ENCODE peak calls at places on chromosomes 5 and 9, in six cellular contexts. One of them, this sample, is unnamed.

GRCh38 chr5:142221091-142221860 is 103.5 kb downstream of the SPRY4 start:
- DNase-seq in neural crest cell: no peak
- DNase-seq in GM23338: no peak
- DNase-seq in endothelial cell: no peak
- DNase-seq in chondrocyte: no peak
- DNase-seq in astrocyte of the spinal cord: no peak
- DNase-seq in this sample: no peak

GRCh38 chr9:99312736-99313135 is 90.7 kb downstream of the SEC61B start:
- DNase-seq in neural crest cell: no peak
- DNase-seq in GM23338: no peak
- DNase-seq in endothelial cell: no peak
- DNase-seq in chondrocyte: no peak
- DNase-seq in astrocyte of the spinal cord: no peak
- DNase-seq in this sample: no peak

GRCh38 chr5:100496296-100496695 is 38.9 kb upstream of the FAM174A start:
- DNase-seq in neural crest cell: no peak
- DNase-seq in GM23338: no peak
- DNase-seq in endothelial cell: no peak
- DNase-seq in chondrocyte: no peak
- DNase-seq in astrocyte of the spinal cord: peak
- DNase-seq in this sample: no peak

GRCh38 chr5:44646016-44646415 is 162.7 kb upstream of the MRPS30 start:
- DNase-seq in neural crest cell: no peak
- DNase-seq in GM23338: no peak
- DNase-seq in endothelial cell: no peak
- DNase-seq in chondrocyte: no peak
- DNase-seq in astrocyte of the spinal cord: no peak
- DNase-seq in this sample: no peak

GRCh38 chr5:139952464-139953070 is 90.5 kb downstream of the NRG2 start:
- DNase-seq in neural crest cell: no peak
- DNase-seq in GM23338: no peak
- DNase-seq in endothelial cell: no peak
- DNase-seq in chondrocyte: no peak
- DNase-seq in astrocyte of the spinal cord: no peak
- DNase-seq in this sample: no peak

GRCh38 chr5:61301820-61302563 is 30.1 kb upstream of the ZSWIM6 start:
- DNase-seq in neural crest cell: no peak
- DNase-seq in GM23338: no peak
- DNase-seq in endothelial cell: no peak
- DNase-seq in chondrocyte: no peak
- DNase-seq in astrocyte of the spinal cord: peak
- DNase-seq in this sample: peak

GRCh38 chr9:121698627-121699270 is 47.3 kb downstream of the DAB2IP start:
- DNase-seq in neural crest cell: peak
- DNase-seq in GM23338: peak
- DNase-seq in endothelial cell: peak
- DNase-seq in chondrocyte: no peak
- DNase-seq in astrocyte of the spinal cord: no peak
- DNase-seq in this sample: peak

GRCh38 chr5:16935271-16936149 is 578 bp downstream of the MYO10 start:
- DNase-seq in neural crest cell: peak
- DNase-seq in GM23338: peak
- DNase-seq in endothelial cell: peak
- DNase-seq in chondrocyte: no peak
- DNase-seq in astrocyte of the spinal cord: peak
- DNase-seq in this sample: peak

GRCh38 chr9:93096811-93097382 is 880 bp downstream of the CARD19 start:
- DNase-seq in neural crest cell: no peak
- DNase-seq in GM23338: no peak
- DNase-seq in endothelial cell: no peak
- DNase-seq in chondrocyte: peak
- DNase-seq in astrocyte of the spinal cord: no peak
- DNase-seq in this sample: no peak

GRCh38 chr9:36141288-36141687 is 4.8 kb downstream of the GLIPR2 start:
- DNase-seq in neural crest cell: no peak
- DNase-seq in GM23338: peak
- DNase-seq in endothelial cell: no peak
- DNase-seq in chondrocyte: peak
- DNase-seq in astrocyte of the spinal cord: no peak
- DNase-seq in this sample: peak

GRCh38 chr5:80098951-80099350 is 63.8 kb downstream of the THBS4 start:
- DNase-seq in neural crest cell: no peak
- DNase-seq in GM23338: no peak
- DNase-seq in endothelial cell: no peak
- DNase-seq in chondrocyte: no peak
- DNase-seq in astrocyte of the spinal cord: no peak
- DNase-seq in this sample: no peak

GRCh38 chr5:142924135-142924883 is 154.1 kb downstream of the ARHGAP26 start:
- DNase-seq in neural crest cell: no peak
- DNase-seq in GM23338: no peak
- DNase-seq in endothelial cell: no peak
- DNase-seq in chondrocyte: no peak
- DNase-seq in astrocyte of the spinal cord: peak
- DNase-seq in this sample: no peak

GRCh38 chr5:146647656-146648199 is 131.7 kb upstream of the GPR151 start:
- DNase-seq in neural crest cell: no peak
- DNase-seq in GM23338: no peak
- DNase-seq in endothelial cell: no peak
- DNase-seq in chondrocyte: no peak
- DNase-seq in astrocyte of the spinal cord: peak
- DNase-seq in this sample: no peak

GRCh38 chr9:27033815-27034403 is 28.4 kb upstream of the LRRC19 start:
- DNase-seq in neural crest cell: peak
- DNase-seq in GM23338: peak
- DNase-seq in endothelial cell: peak
- DNase-seq in chondrocyte: no peak
- DNase-seq in astrocyte of the spinal cord: peak
- DNase-seq in this sample: no peak

GRCh38 chr5:17065468-17065867 is 129.4 kb upstream of the MYO10 start:
- DNase-seq in neural crest cell: no peak
- DNase-seq in GM23338: no peak
- DNase-seq in endothelial cell: no peak
- DNase-seq in chondrocyte: no peak
- DNase-seq in astrocyte of the spinal cord: no peak
- DNase-seq in this sample: no peak

GRCh38 chr9:121771851-121772599 is 120.6 kb downstream of the DAB2IP start:
- DNase-seq in neural crest cell: no peak
- DNase-seq in GM23338: no peak
- DNase-seq in endothelial cell: no peak
- DNase-seq in chondrocyte: no peak
- DNase-seq in astrocyte of the spinal cord: no peak
- DNase-seq in this sample: peak

GRCh38 chr5:120405291-120405864 is 58.7 kb upstream of the PRR16 start:
- DNase-seq in neural crest cell: no peak
- DNase-seq in GM23338: no peak
- DNase-seq in endothelial cell: no peak
- DNase-seq in chondrocyte: no peak
- DNase-seq in astrocyte of the spinal cord: peak
- DNase-seq in this sample: no peak

GRCh38 chr5:9594913-9595312 is 35.2 kb downstream of the TAS2R1 start:
- DNase-seq in neural crest cell: no peak
- DNase-seq in GM23338: no peak
- DNase-seq in endothelial cell: no peak
- DNase-seq in chondrocyte: no peak
- DNase-seq in astrocyte of the spinal cord: no peak
- DNase-seq in this sample: no peak

GRCh38 chr9:126108240-126108639 is 218.4 kb upstream of the MVB12B start:
- DNase-seq in neural crest cell: peak
- DNase-seq in GM23338: peak
- DNase-seq in endothelial cell: peak
- DNase-seq in chondrocyte: peak
- DNase-seq in astrocyte of the spinal cord: no peak
- DNase-seq in this sample: no peak

GRCh38 chr5:119996128-119996527 is 366.8 kb downstream of the FAM170A start:
- DNase-seq in neural crest cell: no peak
- DNase-seq in GM23338: no peak
- DNase-seq in endothelial cell: no peak
- DNase-seq in chondrocyte: no peak
- DNase-seq in astrocyte of the spinal cord: peak
- DNase-seq in this sample: no peak

GRCh38 chr9:101307041-101307440 is 77.8 kb downstream of the BAAT start:
- DNase-seq in neural crest cell: no peak
- DNase-seq in GM23338: no peak
- DNase-seq in endothelial cell: no peak
- DNase-seq in chondrocyte: no peak
- DNase-seq in astrocyte of the spinal cord: no peak
- DNase-seq in this sample: no peak

GRCh38 chr5:79858097-79858723 is 132.9 kb downstream of the MTX3 start:
- DNase-seq in neural crest cell: peak
- DNase-seq in GM23338: peak
- DNase-seq in endothelial cell: peak
- DNase-seq in chondrocyte: no peak
- DNase-seq in astrocyte of the spinal cord: peak
- DNase-seq in this sample: no peak

GRCh38 chr5:145463634-145464033 is 371.5 kb downstream of the PRELID2 start:
- DNase-seq in neural crest cell: no peak
- DNase-seq in GM23338: no peak
- DNase-seq in endothelial cell: no peak
- DNase-seq in chondrocyte: no peak
- DNase-seq in astrocyte of the spinal cord: no peak
- DNase-seq in this sample: no peak

GRCh38 chr9:69585571-69585970 is 86.6 kb downstream of the APBA1 start:
- DNase-seq in neural crest cell: no peak
- DNase-seq in GM23338: no peak
- DNase-seq in endothelial cell: no peak
- DNase-seq in chondrocyte: no peak
- DNase-seq in astrocyte of the spinal cord: no peak
- DNase-seq in this sample: no peak

GRCh38 chr5:1412621-1413020 is 32.6 kb downstream of the SLC6A3 start:
- DNase-seq in neural crest cell: no peak
- DNase-seq in GM23338: peak
- DNase-seq in endothelial cell: no peak
- DNase-seq in chondrocyte: peak
- DNase-seq in astrocyte of the spinal cord: no peak
- DNase-seq in this sample: peak

GRCh38 chr9:134502261-134503211 is 139.1 kb upstream of the COL5A1 start:
- DNase-seq in neural crest cell: no peak
- DNase-seq in GM23338: no peak
- DNase-seq in endothelial cell: no peak
- DNase-seq in chondrocyte: no peak
- DNase-seq in astrocyte of the spinal cord: peak
- DNase-seq in this sample: peak

GRCh38 chr5:32163785-32164184 is 10.3 kb downstream of the GOLPH3 start:
- DNase-seq in neural crest cell: no peak
- DNase-seq in GM23338: no peak
- DNase-seq in endothelial cell: no peak
- DNase-seq in chondrocyte: no peak
- DNase-seq in astrocyte of the spinal cord: no peak
- DNase-seq in this sample: no peak

GRCh38 chr9:86766912-86767311 is 180.4 kb downstream of the GAS1 start:
- DNase-seq in neural crest cell: no peak
- DNase-seq in GM23338: no peak
- DNase-seq in endothelial cell: no peak
- DNase-seq in chondrocyte: no peak
- DNase-seq in astrocyte of the spinal cord: peak
- DNase-seq in this sample: peak

GRCh38 chr5:10681605-10682428 is 79.2 kb downstream of the DAP start:
- DNase-seq in neural crest cell: no peak
- DNase-seq in GM23338: no peak
- DNase-seq in endothelial cell: no peak
- DNase-seq in chondrocyte: peak
- DNase-seq in astrocyte of the spinal cord: no peak
- DNase-seq in this sample: no peak

GRCh38 chr9:136961279-136962065 is 9.4 kb downstream of the LCN12 start:
- DNase-seq in neural crest cell: no peak
- DNase-seq in GM23338: no peak
- DNase-seq in endothelial cell: no peak
- DNase-seq in chondrocyte: no peak
- DNase-seq in astrocyte of the spinal cord: peak
- DNase-seq in this sample: no peak

GRCh38 chr5:113378960-113379541 is 55.7 kb downstream of the TSSK1B start:
- DNase-seq in neural crest cell: peak
- DNase-seq in GM23338: peak
- DNase-seq in endothelial cell: peak
- DNase-seq in chondrocyte: no peak
- DNase-seq in astrocyte of the spinal cord: peak
- DNase-seq in this sample: no peak

GRCh38 chr9:84294551-84294950 is 46.0 kb downstream of the SLC28A3 start:
- DNase-seq in neural crest cell: no peak
- DNase-seq in GM23338: peak
- DNase-seq in endothelial cell: no peak
- DNase-seq in chondrocyte: no peak
- DNase-seq in astrocyte of the spinal cord: no peak
- DNase-seq in this sample: no peak
- TF ChIP-seq CTCF in neural crest cell: peak
- TF ChIP-seq CTCF in GM23338: peak
- TF ChIP-seq CTCF in endothelial cell: no peak
- TF ChIP-seq CTCF in chondrocyte: peak
- TF ChIP-seq CTCF in astrocyte of the spinal cord: no peak
- TF ChIP-seq CTCF in this sample: no peak

DNA sequence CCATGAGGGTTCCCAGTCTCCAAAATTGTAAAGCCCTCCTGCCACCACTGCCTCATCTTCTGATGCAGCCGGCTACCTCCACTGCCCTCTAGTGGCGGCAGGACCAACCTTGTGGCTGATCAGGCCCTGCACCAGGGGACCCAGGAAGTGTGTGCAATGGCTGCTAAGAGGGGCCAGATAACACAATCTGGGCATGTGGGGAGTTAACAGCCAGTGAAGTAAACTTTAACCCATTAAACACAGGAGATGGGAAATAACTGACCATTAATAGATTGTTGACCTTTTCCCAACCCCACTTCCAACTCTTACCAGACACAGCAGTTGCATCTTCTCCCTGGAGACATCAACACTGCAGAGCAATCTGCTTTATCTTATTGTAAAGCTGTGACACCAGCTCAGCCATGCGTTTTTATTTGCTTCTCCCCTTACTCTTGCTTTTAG is 63.3 kb downstream of the FREM1 start:
- DNase-seq in neural crest cell: peak
- DNase-seq in GM23338: peak
- DNase-seq in endothelial cell: peak
- DNase-seq in chondrocyte: no peak
- DNase-seq in astrocyte of the spinal cord: peak
- DNase-seq in this sample: peak
- TF ChIP-seq CTCF in neural crest cell: peak
- TF ChIP-seq CTCF in GM23338: peak
- TF ChIP-seq CTCF in endothelial cell: peak
- TF ChIP-seq CTCF in chondrocyte: peak
- TF ChIP-seq CTCF in astrocyte of the spinal cord: peak
- TF ChIP-seq CTCF in this sample: peak

DNA sequence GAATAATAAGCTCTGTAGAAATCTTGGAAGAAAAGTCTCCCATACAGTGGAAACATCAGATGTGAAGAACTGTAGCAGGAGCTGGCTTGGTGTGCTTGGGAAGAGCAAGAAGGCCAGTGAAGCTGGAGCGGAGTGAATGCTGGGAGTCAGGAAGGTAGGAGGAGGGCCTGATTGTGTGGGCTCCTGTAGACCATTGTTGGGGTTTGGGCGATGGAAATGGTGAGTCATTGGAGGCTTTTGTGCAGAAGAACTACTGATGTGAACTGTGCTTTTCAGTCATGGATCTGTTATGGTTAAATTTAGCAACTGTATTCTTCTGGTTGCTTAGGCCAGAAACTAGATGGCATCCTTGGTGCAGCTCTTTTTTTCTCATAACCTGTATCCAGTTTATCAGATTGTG is 2.3 kb downstream of the ICE1 start:
- DNase-seq in neural crest cell: no peak
- DNase-seq in GM23338: no peak
- DNase-seq in endothelial cell: no peak
- DNase-seq in chondrocyte: no peak
- DNase-seq in astrocyte of the spinal cord: peak
- DNase-seq in this sample: no peak
- TF ChIP-seq CTCF in neural crest cell: no peak
- TF ChIP-seq CTCF in GM23338: no peak
- TF ChIP-seq CTCF in endothelial cell: no peak
- TF ChIP-seq CTCF in chondrocyte: no peak
- TF ChIP-seq CTCF in astrocyte of the spinal cord: no peak
- TF ChIP-seq CTCF in this sample: no peak

GRCh38 chr9:4197548-4197947 is 102.3 kb downstream of the GLIS3 start:
- DNase-seq in neural crest cell: no peak
- DNase-seq in GM23338: peak
- DNase-seq in endothelial cell: no peak
- DNase-seq in chondrocyte: no peak
- DNase-seq in astrocyte of the spinal cord: no peak
- DNase-seq in this sample: no peak
- TF ChIP-seq CTCF in neural crest cell: peak
- TF ChIP-seq CTCF in GM23338: peak
- TF ChIP-seq CTCF in endothelial cell: peak
- TF ChIP-seq CTCF in chondrocyte: peak
- TF ChIP-seq CTCF in astrocyte of the spinal cord: peak
- TF ChIP-seq CTCF in this sample: peak

This sample was measured in kidney.